ENCODE peak calls at places on chromosome 11, in eight cellular contexts. Q is cardiac muscle cell, G is iPS DF 6.9, F is H1, R is uterus, D is testis, H is HCT116, C is lung. A is an unnamed sample. For H3K36me3, the result is how much of the 10 kb centered on the place peaks cover.

GRCh38 chr11:10147195-10147594 is 146.8 kb downstream of the SBF2 start:
- DNase-seq in Q (no peak), R (no peak), C (no peak), G (no peak), D (no peak), H (no peak), F (no peak), A (no peak)

GRCh38 chr11:63999349-64000025 is 13.2 kb downstream of the OTUB1 start:
- DNase-seq in D (peak), R (peak), Q (peak), H (no peak), G (no peak), C (peak), F (peak), A (peak)

GRCh38 chr11:17640493-17641164 is 78.7 kb upstream of the MYOD1 start:
- DNase-seq in H (no peak), G (no peak), Q (no peak), C (no peak), D (no peak), R (no peak), F (no peak), A (no peak)

GRCh38 chr11:70727899-70728620 is 329.7 kb downstream of the CTTN start:
- DNase-seq in Q (no peak), H (no peak), F (no peak), D (no peak), R (no peak), C (no peak), G (no peak), A (no peak)

GRCh38 chr11:69062873-69063665 is 14.3 kb downstream of the TPCN2 start:
- DNase-seq in Q (no peak), D (no peak), F (no peak), R (no peak), H (no peak), G (no peak), C (no peak), A (no peak)

GRCh38 chr11:46382644-46383403 is 1.4 kb downstream of the MDK start:
- DNase-seq in H (no peak), C (no peak), R (no peak), Q (peak), G (no peak), D (peak), F (no peak), A (no peak)

GRCh38 chr11:96456111-96456510 is 66.3 kb downstream of the JRKL start:
- DNase-seq in H (no peak), D (no peak), R (no peak), G (peak), Q (no peak), F (no peak), C (no peak), A (no peak)

GRCh38 chr11:6351782-6352181 is 31.5 kb upstream of the CAVIN3 start:
- DNase-seq in Q (no peak), G (no peak), R (no peak), C (no peak), D (no peak), F (no peak), H (no peak), A (no peak)

GRCh38 chr11:46346886-46347636 is at the start of gene DGKZ:
- DNase-seq in D (peak), H (peak), Q (peak), C (peak), R (peak), G (no peak), F (no peak), A (peak)

GRCh38 chr11:121467965-121468364 is 15.2 kb upstream of the SORL1-AS1 start:
- DNase-seq in C (peak), F (no peak), H (no peak), G (no peak), D (peak), R (peak), Q (no peak), A (peak)

GRCh38 chr11:70900540-70900939 is 351.8 kb downstream of the SHANK2 start:
- DNase-seq in H (no peak), C (no peak), G (no peak), D (no peak), F (no peak), Q (no peak), R (no peak), A (no peak)

GRCh38 chr11:17775507-17776212 is 41.1 kb downstream of the KCNC1 start:
- DNase-seq in R (no peak), Q (no peak), H (no peak), F (no peak), D (no peak), C (no peak), G (no peak), A (no peak)

GRCh38 chr11:121936781-121937447 is 179.1 kb downstream of the BLID start:
- DNase-seq in Q (peak), F (no peak), D (no peak), G (no peak), R (no peak), C (no peak), H (no peak), A (no peak)

GRCh38 chr11:8767466-8768142 is 85.0 kb downstream of the RPL27A start:
- DNase-seq in R (no peak), Q (no peak), D (no peak), F (no peak), C (no peak), H (no peak), G (no peak), A (no peak)

DNA sequence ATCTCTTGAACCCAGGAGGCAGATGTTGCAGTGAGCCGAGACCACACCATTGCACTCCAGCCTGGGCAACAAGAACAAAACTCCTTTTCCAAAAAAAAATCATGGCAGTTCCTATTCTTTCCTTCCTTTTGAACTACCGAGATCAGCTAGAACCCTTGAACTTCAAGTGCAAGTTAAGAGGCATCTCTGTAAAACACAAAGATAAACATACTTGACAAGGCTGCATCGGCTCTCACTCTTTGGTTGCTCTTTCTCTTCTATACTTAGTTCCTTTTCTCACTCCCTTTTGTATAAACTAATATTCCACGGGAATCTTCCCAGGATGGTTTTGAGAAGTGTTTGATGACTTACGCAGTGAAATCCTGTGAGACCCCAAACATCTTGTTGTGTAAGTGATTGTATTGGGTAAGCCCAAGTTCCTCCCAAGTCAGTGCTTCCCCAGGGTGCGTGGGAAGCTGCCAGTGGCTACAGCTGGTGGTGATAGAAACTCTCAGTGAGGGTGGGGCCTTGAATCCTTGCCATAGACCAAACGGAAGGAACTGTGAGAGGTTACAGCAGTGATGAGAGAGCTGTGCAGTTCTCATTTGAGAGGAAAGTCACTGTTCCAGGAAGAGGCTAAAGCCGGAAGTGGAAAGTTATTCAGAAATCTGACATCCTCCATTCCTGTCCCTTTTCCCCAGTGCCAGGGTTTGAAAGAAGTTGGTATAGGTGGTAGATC is 24.1 kb upstream of the CDC42EP2 start:
- DNase-seq in G (no peak), Q (peak), R (peak), F (no peak), H (no peak), D (peak), C (peak), A (no peak)
- H3K36me3 ChIP-seq in G (under half), Q (under half), R (under half), F (half or more), H (half or more), D (under half), C (under half), A (under half)

GRCh38 chr11:24496371-24496727 is 504 bp upstream of the LUZP2 start:
- DNase-seq in H (no peak), F (no peak), G (peak), C (no peak), R (no peak), Q (peak), D (no peak), A (no peak)

GRCh38 chr11:24502425-24502824 is 5.6 kb downstream of the LUZP2 start:
- DNase-seq in G (no peak), H (no peak), Q (no peak), F (no peak), R (no peak), C (no peak), D (no peak), A (no peak)

DNA sequence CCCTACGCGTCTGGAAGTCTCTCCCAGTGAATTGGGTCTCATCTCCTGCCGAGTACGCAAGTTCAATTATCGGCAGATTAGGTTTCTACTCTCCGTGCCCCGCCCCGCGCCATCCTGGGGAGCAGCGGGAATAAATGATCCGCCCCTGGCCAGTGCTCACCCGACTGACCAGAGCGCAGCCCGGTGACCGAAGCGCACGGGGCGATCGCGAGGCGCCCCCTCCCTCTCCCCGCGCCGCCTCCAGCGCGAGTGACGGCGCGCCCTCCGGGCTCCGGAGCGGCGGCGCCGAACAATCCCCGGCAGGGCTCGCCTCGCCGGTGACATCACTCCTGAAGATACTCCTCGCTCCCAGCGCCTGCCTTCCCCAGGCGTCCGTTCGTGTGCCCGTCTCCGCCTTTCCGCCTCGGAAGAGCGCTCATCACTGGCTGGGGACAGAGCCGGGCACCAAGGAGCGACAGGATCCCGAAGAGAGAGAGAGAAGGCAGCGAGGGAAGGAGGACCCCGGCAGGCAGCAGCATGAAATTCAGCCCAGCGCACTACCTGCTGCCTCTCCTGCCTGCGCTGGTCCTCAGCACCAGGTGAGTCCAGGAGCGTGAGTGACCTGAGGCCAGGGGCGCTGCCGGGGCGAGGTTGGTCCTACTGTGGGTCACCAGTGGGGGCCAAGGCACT is at the start of gene LUZP2:
- DNase-seq in Q (peak), H (no peak), R (no peak), D (peak), F (peak), C (no peak), G (peak), A (no peak)
- H3K4me3 ChIP-seq in Q (peak), H (no peak), R (no peak), D (peak), F (peak), C (no peak), G (peak), A (no peak)

DNA sequence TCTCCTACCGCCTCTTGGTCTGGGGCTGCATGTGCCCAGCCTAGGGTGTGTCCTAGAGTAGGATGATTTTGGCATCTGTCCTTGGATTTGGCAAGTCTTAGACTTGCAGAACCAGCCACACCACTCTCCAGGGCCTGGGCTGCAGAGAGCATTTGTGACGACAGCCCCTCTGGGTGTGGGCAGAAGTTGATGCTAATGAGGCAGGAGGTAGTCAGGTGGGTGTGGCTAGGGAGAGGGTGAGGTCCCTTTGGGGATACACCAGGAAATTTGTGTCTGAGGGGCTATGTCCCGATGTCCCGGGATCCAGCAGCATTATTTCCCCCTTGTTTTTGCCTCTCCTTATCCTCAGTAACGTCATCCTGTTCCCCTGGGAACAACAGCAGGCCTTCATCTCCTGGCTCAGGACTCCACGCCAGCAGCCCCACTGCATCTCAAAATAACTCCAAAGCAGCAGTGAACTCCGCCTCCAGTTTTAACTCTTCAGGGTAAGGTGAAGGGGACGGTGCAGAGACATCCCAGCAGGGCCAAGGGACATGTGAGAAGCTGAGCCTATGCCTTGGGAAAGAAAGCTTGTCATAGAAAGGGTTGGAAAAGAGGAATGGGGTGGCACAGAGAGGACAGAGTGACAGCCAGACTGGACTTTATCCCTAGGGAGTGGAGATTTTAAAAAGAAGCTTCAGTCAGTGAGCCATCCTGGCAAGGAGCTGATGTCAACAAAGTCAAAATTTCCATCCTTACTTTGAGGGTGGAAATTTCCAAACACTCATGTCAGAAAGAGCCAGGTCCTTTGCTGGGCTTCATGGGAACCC is 8.0 kb upstream of the TLCD5 start:
- DNase-seq in F (no peak), G (no peak), Q (peak), D (no peak), R (peak), H (no peak), C (peak), A (no peak)
- H3K27ac ChIP-seq in F (no peak), G (no peak), Q (peak), D (no peak), R (peak), H (peak), C (no peak), A (no peak)

GRCh38 chr11:128181090-128181485 is 406.3 kb downstream of the ETS1 start:
- DNase-seq in D (no peak), C (no peak), R (no peak), H (no peak), Q (peak), F (no peak), G (no peak), A (no peak)
- H3K36me3 ChIP-seq in D (under half), C (under half), R (under half), H (under half), Q (under half), F (under half), G (under half), A (under half)

GRCh38 chr11:19715373-19715772 is 2.7 kb downstream of the NAV2 start:
- DNase-seq in C (no peak), H (no peak), F (no peak), D (no peak), G (no peak), R (no peak), Q (peak), A (no peak)

GRCh38 chr11:19712281-19713220 is at the start of gene NAV2:
- DNase-seq in F (peak), D (peak), C (peak), G (peak), R (peak), H (peak), Q (peak), A (peak)

GRCh38 chr11:19714093-19714386 is 1.4 kb downstream of the NAV2 start:
- DNase-seq in G (no peak), D (no peak), Q (peak), C (no peak), R (no peak), H (no peak), F (no peak), A (no peak)

GRCh38 chr11:19713221-19714092 is 820 bp downstream of the NAV2 start:
- DNase-seq in R (no peak), C (no peak), G (no peak), Q (no peak), F (no peak), H (no peak), D (no peak), A (no peak)

DNA sequence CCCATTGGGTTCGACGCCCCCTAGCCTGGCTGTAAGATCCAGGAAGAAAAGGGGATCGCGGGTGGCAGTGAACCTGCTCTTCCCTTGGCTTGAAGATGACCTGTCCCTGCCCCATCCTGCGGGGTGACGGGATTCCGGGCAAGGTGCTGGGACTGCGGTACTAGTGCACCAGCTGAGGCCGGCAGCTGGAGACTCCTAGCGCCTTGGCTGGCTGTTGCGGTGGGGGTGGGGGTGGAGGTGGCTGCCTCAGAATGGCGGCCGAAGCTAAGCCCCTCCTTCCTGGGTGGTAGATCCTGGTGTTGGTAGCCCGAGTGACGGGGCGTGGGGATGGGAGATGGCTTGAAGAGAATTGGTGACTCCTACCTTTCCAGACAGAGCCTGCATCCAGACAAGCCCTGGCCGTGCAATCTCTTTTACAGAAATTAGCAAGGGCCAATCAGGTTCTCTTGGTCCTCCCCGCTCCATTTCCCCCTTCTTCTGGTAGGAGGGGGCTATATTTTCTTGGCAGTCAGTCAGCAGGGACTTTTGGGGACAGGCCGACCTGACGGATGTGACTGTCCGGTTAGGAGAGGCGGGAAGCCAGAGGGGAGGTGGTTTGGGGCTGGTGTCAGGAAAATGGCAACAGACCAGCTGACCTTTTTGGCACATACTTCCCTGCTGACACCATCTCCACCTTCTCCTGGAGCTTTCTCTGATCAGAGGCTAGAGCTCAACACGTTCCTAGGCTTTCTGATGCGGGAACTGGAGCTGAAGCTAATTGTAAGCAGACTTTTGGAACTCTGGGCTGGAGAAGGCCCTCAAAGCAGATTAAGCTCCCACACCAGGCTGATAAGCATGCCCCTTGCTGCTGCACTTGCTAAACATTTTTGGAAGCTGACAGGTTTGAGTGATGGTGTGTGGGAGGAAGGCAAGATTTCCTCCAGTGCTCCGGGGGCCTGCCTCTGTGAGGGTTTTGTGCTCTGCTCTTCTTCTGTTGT is 2.0 kb downstream of the NAV2 start:
- DNase-seq in H (no peak), F (no peak), R (peak), C (peak), D (no peak), Q (peak), G (no peak), A (no peak)
- H3K4me3 ChIP-seq in H (no peak), F (peak), R (peak), C (peak), D (peak), Q (no peak), G (peak), A (peak)

GRCh38 chr11:73173755-73174494 is 31.8 kb upstream of the FCHSD2 start:
- DNase-seq in G (no peak), F (no peak), C (no peak), Q (peak), H (no peak), D (peak), R (peak), A (no peak)

GRCh38 chr11:73174495-73174791 is 32.3 kb upstream of the FCHSD2 start:
- DNase-seq in F (no peak), D (no peak), H (no peak), Q (no peak), C (no peak), R (no peak), G (no peak), A (no peak)

GRCh38 chr11:73176892-73177155 is 34.7 kb upstream of the FCHSD2 start:
- DNase-seq in Q (no peak), H (no peak), R (no peak), C (no peak), D (no peak), F (no peak), G (no peak), A (no peak)

GRCh38 chr11:73176145-73176891 is 34.2 kb upstream of the FCHSD2 start:
- DNase-seq in G (no peak), H (no peak), Q (no peak), R (no peak), D (peak), F (no peak), C (no peak), A (no peak)

DNA sequence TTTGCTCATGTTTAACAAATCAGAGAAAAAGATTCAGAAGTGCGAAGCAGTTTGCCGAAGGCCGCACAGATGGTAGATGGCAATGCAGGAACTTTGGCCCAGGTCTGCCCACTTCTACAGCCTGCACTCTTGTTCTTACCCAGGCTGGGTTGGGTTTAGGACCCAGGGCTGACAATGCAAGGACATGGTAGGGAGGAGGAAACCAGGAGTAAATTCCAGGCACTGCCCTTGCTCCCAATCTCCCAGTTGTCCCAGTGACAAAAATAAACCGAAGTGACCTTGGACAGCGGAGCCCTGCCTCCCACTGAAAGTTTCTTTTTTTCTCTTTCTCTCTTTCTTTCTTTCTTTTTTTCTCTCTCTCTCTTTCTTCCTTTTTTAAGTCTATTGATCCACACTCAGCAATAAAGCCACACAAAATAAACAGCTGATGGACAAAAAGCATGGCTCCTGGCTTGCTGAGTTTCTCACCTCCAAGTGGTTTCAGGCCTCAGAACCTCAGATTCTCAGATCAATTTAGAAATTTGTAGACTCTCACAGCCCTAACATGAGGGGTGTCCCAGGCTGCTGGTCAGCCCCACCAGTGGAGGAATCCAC is 33.5 kb upstream of the FCHSD2 start:
- DNase-seq in H (no peak), C (no peak), D (peak), R (no peak), G (no peak), F (no peak), Q (no peak), A (no peak)
- H3K27ac ChIP-seq in H (no peak), C (peak), D (peak), R (no peak), G (no peak), F (no peak), Q (no peak), A (no peak)

A was measured in CD8-positive, alpha-beta memory T cell.